ENCODE peak calls at places on chromosomes 4 and X, in ten cellular contexts. A, B, D, Y, S, P, X, W, M and Z are unnamed samples.

GRCh38 chr4:188332265-188332664 is 193.0 kb downstream of the TRIML1 start:
- DNase-seq in Y (no peak), B (no peak), M (no peak), W (no peak), S (no peak), D (no peak), A (no peak), P (no peak), X (no peak), Z (no peak)

GRCh38 chr4:138269175-138269574 is 27.0 kb upstream of the SLC7A11 start:
- DNase-seq in W (no peak), D (no peak), X (no peak), A (no peak), S (no peak), M (no peak), Y (no peak), P (no peak), B (peak; percentile 39), Z (no peak)

GRCh38 chr4:145299380-145300076 is 119.1 kb upstream of the OTUD4 start:
- DNase-seq in X (no peak), M (no peak), A (no peak), B (peak; percentile 98), W (peak; percentile 68), Y (no peak), P (no peak), D (no peak), S (no peak), Z (peak; percentile 18)

GRCh38 chr4:168480991-168481588 is 798 bp upstream of the DDX60L start:
- DNase-seq in W (no peak), D (no peak), A (no peak), S (no peak), P (no peak), B (peak; percentile 86), M (no peak), Y (peak; percentile 19), X (no peak), Z (peak; percentile 88)

GRCh38 chr4:6893449-6894085 is 16.1 kb upstream of the TBC1D14 start:
- DNase-seq in W (no peak), S (no peak), X (no peak), Y (peak; percentile 68), P (no peak), B (peak; percentile 29), A (no peak), D (no peak), M (no peak), Z (no peak)

GRCh38 chrX:75596178-75596577 is 73.3 kb upstream of the ZDHHC15 start:
- DNase-seq in P (no peak), D (no peak), S (no peak), M (no peak), X (no peak), B (peak; percentile 21), A (no peak), Y (no peak), W (no peak), Z (no peak)

GRCh38 chr4:1285151-1285789 is 4.4 kb upstream of the MAEA start:
- DNase-seq in Y (no peak), A (no peak), M (no peak), S (no peak), B (no peak), P (no peak), D (no peak), W (no peak), X (no peak), Z (no peak)

GRCh38 chrX:74804574-74804973 is 120.7 kb downstream of the NEXMIF start:
- DNase-seq in M (no peak), S (no peak), B (no peak), P (no peak), Y (no peak), D (no peak), X (no peak), A (no peak), W (no peak), Z (no peak)

GRCh38 chr4:183136880-183137279 is 37.8 kb downstream of the WWC2 start:
- DNase-seq in Y (no peak), P (no peak), B (peak; percentile 23), A (no peak), S (no peak), M (no peak), X (no peak), D (no peak), W (no peak), Z (no peak)

GRCh38 chrX:40199704-40200103 is 101.9 kb upstream of the BCOR start:
- DNase-seq in M (no peak), P (no peak), X (no peak), S (no peak), A (no peak), B (peak; percentile 40), Y (no peak), W (no peak), D (no peak), Z (no peak)

GRCh38 chrX:123088331-123088730 is 95.7 kb upstream of the GRIA3 start:
- DNase-seq in A (no peak), W (no peak), P (no peak), M (no peak), X (no peak), D (no peak), Y (no peak), B (peak; percentile 60), S (no peak), Z (no peak)
- H3K4me1 ChIP-seq in A (no peaks in the 10 kb centered on the region), W (peaks cover 24% of the 10 kb centered on the region), P (no peaks in the 10 kb centered on the region), M (no peaks in the 10 kb centered on the region), X (no peaks in the 10 kb centered on the region), D (no peaks in the 10 kb centered on the region), Y (no peaks in the 10 kb centered on the region), B (peaks cover 36% of the 10 kb centered on the region), S (no peaks in the 10 kb centered on the region), Z (no peaks in the 10 kb centered on the region)

GRCh38 chr4:26020896-26021295 is 106.9 kb downstream of the SMIM20 start:
- DNase-seq in D (no peak), X (no peak), W (no peak), P (no peak), Y (no peak), M (no peak), B (peak; percentile 70), S (no peak), A (no peak), Z (no peak)

GRCh38 chr4:26024079-26024478 is 110.1 kb downstream of the SMIM20 start:
- DNase-seq in P (no peak), M (no peak), B (no peak), Y (no peak), X (no peak), W (no peak), D (no peak), S (no peak), A (no peak), Z (no peak)

GRCh38 chr4:26021417-26022345 is 107.7 kb downstream of the SMIM20 start:
- DNase-seq in W (no peak), D (no peak), Y (no peak), M (no peak), P (no peak), S (no peak), X (no peak), B (peak; percentile 63), A (no peak), Z (no peak)

GRCh38 chr4:26023191-26023972 is 109.4 kb downstream of the SMIM20 start:
- DNase-seq in S (no peak), M (no peak), Y (no peak), X (no peak), W (no peak), P (no peak), D (no peak), B (peak; percentile 81), A (no peak), Z (no peak)

DNA sequence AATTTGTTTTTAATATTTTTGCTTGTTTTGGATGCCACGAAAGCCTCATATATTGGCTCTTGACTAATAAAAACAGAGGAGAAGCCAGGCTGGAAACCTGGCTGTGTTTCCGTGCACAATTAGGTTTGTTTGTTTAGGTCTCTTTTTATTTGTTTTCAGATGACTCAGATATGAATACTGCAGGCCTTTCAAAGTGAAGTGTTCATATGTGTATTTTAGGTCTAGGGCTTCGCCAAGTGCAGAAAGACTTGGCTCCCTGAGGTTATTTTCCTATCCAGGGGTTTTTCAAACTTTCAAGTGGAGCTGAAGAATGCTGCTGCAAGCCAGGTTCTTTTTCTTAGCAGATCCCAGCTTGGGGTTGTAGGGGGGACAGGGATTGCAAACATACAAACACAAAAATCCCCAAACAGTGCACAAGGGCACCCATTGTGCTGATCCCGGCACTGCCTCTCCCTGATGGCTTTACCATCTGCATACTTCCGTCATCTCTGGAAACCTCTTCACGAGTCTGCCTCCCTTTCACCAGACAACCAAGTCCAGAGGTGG is 108.4 kb downstream of the SMIM20 start:
- DNase-seq in W (no peak), X (no peak), A (no peak), S (no peak), Y (no peak), B (peak; percentile 72), M (no peak), P (no peak), D (no peak), Z (no peak)
- H3K4me3 ChIP-seq in W (no peak overlapping the region), X (no peak overlapping the region), A (no peak overlapping the region), S (peak overlapping the region; percentile 17), Y (no peak overlapping the region), B (peak overlapping the region; percentile 52), M (peak overlapping the region; percentile 21), P (no peak overlapping the region), D (peak overlapping the region; percentile 28), Z (no peak overlapping the region)

DNA sequence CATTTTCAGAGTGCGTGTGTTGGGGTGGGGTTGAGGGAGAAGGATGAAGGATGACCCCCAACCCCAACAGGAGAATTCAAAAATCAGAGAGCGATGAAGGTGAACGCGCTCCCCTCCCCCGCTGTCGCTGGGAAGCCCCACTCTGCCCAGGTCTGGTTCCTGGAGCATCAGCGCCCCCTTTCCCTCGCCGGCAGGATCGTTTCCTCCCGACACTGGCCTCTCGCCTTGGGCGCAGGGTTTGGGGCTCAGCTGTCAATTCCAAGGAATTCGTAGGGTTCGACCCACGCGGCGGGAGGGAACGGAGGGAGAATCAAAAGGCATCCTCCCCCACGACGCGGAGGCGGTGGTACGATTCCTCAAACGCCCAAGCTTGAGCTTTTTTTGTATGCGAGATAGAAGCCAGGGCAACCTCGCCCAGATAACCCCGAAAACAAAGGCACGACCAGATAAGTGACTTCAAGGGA is 997 bp upstream of the PDGFRA start:
- DNase-seq in P (peak; percentile 86), D (peak; percentile 62), B (peak; percentile 91), A (peak; percentile 83), W (no peak), M (peak; percentile 80), X (peak; percentile 79), Y (peak; percentile 68), S (peak; percentile 67), Z (peak; percentile 37)
- H3K4me1 ChIP-seq in P (peaks cover 35% of the 10 kb centered on the region), D (peaks cover 67% of the 10 kb centered on the region), B (peaks cover 25% of the 10 kb centered on the region), A (peaks cover 82% of the 10 kb centered on the region), W (peaks cover 3% of the 10 kb centered on the region), M (peaks cover 37% of the 10 kb centered on the region), X (peaks cover 74% of the 10 kb centered on the region), Y (peaks cover 50% of the 10 kb centered on the region), S (peaks cover 58% of the 10 kb centered on the region), Z (no peaks in the 10 kb centered on the region)

DNA sequence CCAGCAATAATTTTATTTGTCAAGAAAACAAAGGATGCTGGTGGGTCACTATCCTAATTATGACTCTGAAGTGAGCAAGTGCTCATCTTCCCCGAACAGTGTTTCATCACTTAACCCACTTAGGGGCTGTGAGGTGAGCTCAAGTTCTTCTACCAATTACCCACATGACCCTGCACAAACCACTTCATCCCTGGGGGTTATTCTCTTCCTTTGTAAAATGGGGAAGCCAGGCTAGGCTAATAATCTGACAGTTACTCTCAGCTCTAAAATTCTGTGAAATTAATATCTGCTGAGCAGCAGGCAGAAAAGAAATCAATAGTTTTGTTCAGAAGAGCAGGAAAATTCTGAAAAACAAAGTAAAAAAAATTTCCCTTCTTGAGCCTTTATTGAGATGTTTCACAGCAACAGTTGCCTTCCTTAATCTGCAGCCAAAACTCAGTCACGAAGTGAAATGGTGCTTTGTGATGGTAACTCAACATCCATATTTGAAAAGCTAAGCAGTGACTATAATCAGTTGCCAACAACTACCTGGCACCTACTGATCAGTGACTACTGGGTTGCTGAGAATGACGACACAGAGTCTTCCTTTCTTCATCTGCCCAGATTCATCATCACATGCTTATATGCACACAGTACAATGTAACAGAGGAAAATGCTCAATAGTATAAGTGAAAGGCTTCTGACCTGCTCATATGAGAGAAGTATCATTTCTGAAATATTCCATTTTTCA is 24.1 kb downstream of the ATP8A1 start:
- DNase-seq in D (no peak), M (no peak), X (no peak), P (no peak), S (no peak), W (no peak), Y (no peak), B (no peak), A (no peak), Z (no peak)
- H3K4me3 ChIP-seq in D (no peak overlapping the region), M (no peak overlapping the region), X (no peak overlapping the region), P (no peak overlapping the region), S (no peak overlapping the region), W (no peak overlapping the region), Y (no peak overlapping the region), B (no peak overlapping the region), A (no peak overlapping the region), Z (no peak overlapping the region)